ENCODE peak calls at places on chromosomes 2 and 18, in five cellular contexts. E is transverse colon, B is stomach, T is mesenchymal stem cell, F is cardiac muscle cell. V is an unnamed sample. For H3K4me1, the result is how much of the 10 kb centered on the place peaks cover.

GRCh38 chr2:20326163-20326780 is 24.4 kb downstream of the PUM2 start:
- DNase-seq in E (peak), B (peak), T (peak), F (peak), V (peak)

GRCh38 chr2:109136542-109136941 is 7.5 kb downstream of the SH3RF3 start:
- DNase-seq in E (no peak), B (no peak), T (no peak), F (no peak), V (no peak)

GRCh38 chr2:96800061-96800761 is 15.9 kb upstream of the CNNM3 start:
- DNase-seq in E (no peak), B (no peak), T (no peak), F (no peak), V (no peak)

GRCh38 chr18:8871484-8871883 is 166.1 kb downstream of the MTCL1 start:
- DNase-seq in E (no peak), B (no peak), T (no peak), F (no peak), V (no peak)

GRCh38 chr2:144253743-144254142 is 266.2 kb downstream of the ZEB2 start:
- DNase-seq in E (no peak), B (no peak), T (no peak), F (no peak), V (no peak)

GRCh38 chr2:100011272-100011711 is 131.1 kb downstream of the AFF3 start:
- DNase-seq in E (no peak), B (no peak), T (peak), F (peak), V (no peak)

GRCh38 chr18:77108001-77108692 is 24.4 kb downstream of the MBP start:
- DNase-seq in E (peak), B (no peak), T (peak), F (peak), V (no peak)

GRCh38 chr2:240135706-240136012 is 446 bp downstream of the COPS9 start:
- DNase-seq in E (no peak), B (no peak), T (no peak), F (no peak), V (no peak)

GRCh38 chr2:54891901-54892300 is 158.3 kb downstream of the RTN4 start:
- DNase-seq in E (no peak), B (no peak), T (no peak), F (no peak), V (no peak)

GRCh38 chr18:67216846-67217245 is 299.7 kb downstream of the DSEL start:
- DNase-seq in E (no peak), B (no peak), T (no peak), F (no peak), V (no peak)

GRCh38 chr18:1246827-1247226 is 342.2 kb downstream of the ADCYAP1 start:
- DNase-seq in E (no peak), B (no peak), T (no peak), F (no peak), V (no peak)

GRCh38 chr2:172480301-172481218 is 53.2 kb downstream of the ITGA6 start:
- DNase-seq in E (no peak), B (no peak), T (peak), F (peak), V (no peak)

GRCh38 chr2:150781142-150781541 is 293.7 kb upstream of the RND3 start:
- DNase-seq in E (no peak), B (no peak), T (no peak), F (peak), V (peak)

GRCh38 chr2:28393115-28393836 is 618 bp downstream of the FOSL2 start:
- DNase-seq in E (peak), B (peak), T (peak), F (peak), V (peak)

GRCh38 chr2:11437602-11438001 is 28.4 kb downstream of the E2F6 start:
- DNase-seq in E (no peak), B (no peak), T (no peak), F (no peak), V (no peak)

GRCh38 chr2:223944704-223945531 is at the start of gene WDFY1:
- DNase-seq in E (peak), B (peak), T (peak), F (peak), V (peak)

GRCh38 chr2:66270247-66270646 is 164.7 kb upstream of the MEIS1 start:
- DNase-seq in E (no peak), B (no peak), T (no peak), F (no peak), V (peak)

GRCh38 chr2:40451926-40452605 is at the start of gene SLC8A1:
- DNase-seq in E (no peak), B (no peak), T (peak), F (peak), V (peak)

GRCh38 chr18:79950440-79951341 is 762 bp downstream of the SLC66A2 start:
- DNase-seq in E (peak), B (peak), T (peak), F (peak), V (peak)

GRCh38 chr2:226211439-226211838 is 588.2 kb downstream of the IRS1 start:
- DNase-seq in E (no peak), B (no peak), T (no peak), F (peak), V (peak)

GRCh38 chr2:189569295-189569925 is 11.2 kb downstream of the SLC40A1 start:
- DNase-seq in E (no peak), B (no peak), T (peak), F (peak), V (no peak)

GRCh38 chr2:233643128-233643527 is 6.9 kb downstream of the UGT1A10 start:
- DNase-seq in E (peak), B (no peak), T (no peak), F (peak), V (no peak)

GRCh38 chr18:36504928-36505327 is 207.4 kb downstream of the FHOD3 start:
- DNase-seq in E (no peak), B (no peak), T (no peak), F (no peak), V (no peak)

GRCh38 chr2:100365434-100365833 is 43.1 kb upstream of the LONRF2 start:
- DNase-seq in E (no peak), B (peak), T (peak), F (peak), V (peak)

GRCh38 chr18:14221689-14222088 is 89.5 kb upstream of the ZNF519 start:
- DNase-seq in E (no peak), B (no peak), T (no peak), F (no peak), V (peak)

GRCh38 chr2:210655229-210655628 is 98.8 kb downstream of the CPS1 start:
- DNase-seq in E (no peak), B (no peak), T (no peak), F (peak), V (no peak)

GRCh38 chr2:100959225-100959880 is 42.7 kb upstream of the RPL31 start:
- DNase-seq in E (no peak), B (peak), T (no peak), F (peak), V (no peak)

GRCh38 chr2:73920577-73921545 is 5.8 kb upstream of the DGUOK start:
- DNase-seq in E (peak), B (peak), T (peak), F (peak), V (peak)

GRCh38 chr2:46460991-46461715 is 18.2 kb upstream of the TMEM247 start:
- DNase-seq in E (peak), B (peak), T (peak), F (peak), V (peak)

GRCh38 chr2:191315365-191315752 is 70.2 kb downstream of the MYO1B start:
- DNase-seq in E (no peak), B (no peak), T (no peak), F (no peak), V (no peak)

GRCh38 chr2:240351826-240352426 is 83.5 kb upstream of the GPC1 start:
- DNase-seq in E (no peak), B (no peak), T (no peak), F (no peak), V (no peak)

GRCh38 chr2:142037051-142037450 is 93.8 kb downstream of the LRP1B start:
- DNase-seq in E (no peak), B (no peak), T (peak), F (no peak), V (peak)

GRCh38 chr2:61178603-61179545 is 16.9 kb downstream of the C2orf74 start:
- DNase-seq in E (no peak), B (no peak), T (peak), F (peak), V (no peak)

GRCh38 chr18:596288-596881 is 403 bp upstream of the CLUL1 start:
- DNase-seq in E (no peak), B (no peak), T (no peak), F (peak), V (no peak)

GRCh38 chr18:27121108-27121507 is 64.0 kb downstream of the CHST9 start:
- DNase-seq in E (no peak), B (no peak), T (no peak), F (no peak), V (no peak)

GRCh38 chr2:64204006-64204632 is 59.9 kb upstream of the PELI1 start:
- DNase-seq in E (peak), B (no peak), T (peak), F (peak), V (peak)

GRCh38 chr2:14081526-14081925 is 551.0 kb upstream of the LRATD1 start:
- DNase-seq in E (no peak), B (no peak), T (no peak), F (no peak), V (no peak)

GRCh38 chr2:68837861-68838341 is 33.3 kb downstream of the BMP10 start:
- DNase-seq in E (no peak), B (no peak), T (no peak), F (peak), V (no peak)
- H3K4me1 ChIP-seq in E (under half), B (under half), T (under half), F (under half), V (under half)

GRCh38 chr2:232504438-232504837 is 15.8 kb upstream of the PRSS56 start:
- DNase-seq in E (no peak), B (no peak), T (no peak), F (no peak), V (no peak)

GRCh38 chr2:232503792-232504323 is 16.2 kb upstream of the ECEL1 start:
- DNase-seq in E (no peak), B (no peak), T (no peak), F (no peak), V (no peak)

GRCh38 chr2:232502513-232502900 is 14.9 kb upstream of the ECEL1 start:
- DNase-seq in E (no peak), B (no peak), T (no peak), F (no peak), V (no peak)

GRCh38 chr2:232501794-232502499 is 14.3 kb upstream of the ECEL1 start:
- DNase-seq in E (no peak), B (no peak), T (no peak), F (no peak), V (no peak)

GRCh38 chr2:232502901-232503791 is 15.5 kb upstream of the ECEL1 start:
- DNase-seq in E (peak), B (peak), T (peak), F (peak), V (peak)
- H3K4me3 ChIP-seq in E (peak), B (peak), T (no peak), F (peak), V (peak)

GRCh38 chr18:50307400-50307737 is 19.9 kb upstream of the CXXC1 start:
- DNase-seq in E (no peak), B (no peak), T (no peak), F (no peak), V (no peak)

GRCh38 chr18:50312296-50313030 is 25.0 kb upstream of the CXXC1 start:
- DNase-seq in E (no peak), B (no peak), T (no peak), F (no peak), V (no peak)

GRCh38 chr18:50307738-50308470 is 20.4 kb upstream of the CXXC1 start:
- DNase-seq in E (peak), B (peak), T (peak), F (peak), V (peak)

GRCh38 chr18:50311573-50312106 is 24.1 kb upstream of the CXXC1 start:
- DNase-seq in E (no peak), B (no peak), T (no peak), F (no peak), V (no peak)

DNA sequence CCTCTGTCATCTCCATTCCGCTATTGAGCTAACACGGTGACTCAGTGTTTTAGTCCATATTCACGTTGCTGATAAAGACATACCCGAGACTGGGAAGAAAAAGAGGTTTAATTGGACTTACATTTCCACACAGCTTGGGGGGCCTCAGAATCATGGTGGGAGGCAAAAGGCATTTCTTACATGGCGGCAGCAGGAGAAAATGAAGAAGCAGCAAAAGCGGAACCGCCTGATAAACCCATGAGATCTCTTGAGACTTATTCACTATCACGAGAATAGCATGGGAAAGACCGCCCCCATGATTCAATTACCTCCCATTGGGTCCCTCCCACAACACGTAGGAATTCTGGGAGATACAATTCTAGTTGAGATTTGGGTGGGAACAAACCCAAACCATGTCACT is 22.6 kb upstream of the CXXC1 start:
- DNase-seq in E (no peak), B (no peak), T (no peak), F (no peak), V (no peak)
- H3K4me1 ChIP-seq in E (under half), B (under half), T (under half), F (under half), V (under half)

DNA sequence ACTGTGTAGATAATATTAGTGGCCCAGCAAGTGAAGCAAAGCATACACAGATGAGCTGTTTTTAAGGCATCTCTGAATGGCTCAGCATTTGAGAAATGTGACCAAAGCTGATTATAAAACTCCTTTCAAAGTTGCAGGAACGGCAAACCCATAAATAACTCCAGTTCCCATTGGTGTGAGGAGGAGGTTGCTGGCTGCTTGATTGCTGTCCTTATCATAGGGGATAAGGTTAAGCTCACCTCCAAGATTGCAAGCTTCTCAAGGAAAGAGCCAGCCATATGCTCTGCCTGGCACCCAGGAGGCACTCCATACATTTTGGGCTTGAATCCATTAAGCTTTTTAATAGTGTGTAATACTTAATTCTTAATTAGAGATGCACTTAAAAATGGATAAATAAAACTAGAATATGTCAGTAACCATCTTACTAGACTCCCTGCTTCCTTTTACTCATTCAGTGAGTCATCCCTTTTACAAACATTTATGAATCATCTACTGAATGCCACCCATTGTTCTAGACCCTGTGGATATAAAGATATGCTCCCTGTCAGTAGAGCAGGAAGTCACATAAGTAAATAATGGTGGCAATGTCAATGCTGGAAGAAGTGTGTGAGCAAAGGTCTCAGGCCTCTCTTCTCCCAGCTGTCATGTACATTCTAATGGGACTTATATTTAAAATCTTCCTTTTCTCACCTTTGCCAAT is 99.3 kb downstream of the SPATS2L start:
- DNase-seq in E (peak), B (no peak), T (peak), F (peak), V (peak)
- H3K4me3 ChIP-seq in E (no peak), B (no peak), T (peak), F (no peak), V (no peak)

DNA sequence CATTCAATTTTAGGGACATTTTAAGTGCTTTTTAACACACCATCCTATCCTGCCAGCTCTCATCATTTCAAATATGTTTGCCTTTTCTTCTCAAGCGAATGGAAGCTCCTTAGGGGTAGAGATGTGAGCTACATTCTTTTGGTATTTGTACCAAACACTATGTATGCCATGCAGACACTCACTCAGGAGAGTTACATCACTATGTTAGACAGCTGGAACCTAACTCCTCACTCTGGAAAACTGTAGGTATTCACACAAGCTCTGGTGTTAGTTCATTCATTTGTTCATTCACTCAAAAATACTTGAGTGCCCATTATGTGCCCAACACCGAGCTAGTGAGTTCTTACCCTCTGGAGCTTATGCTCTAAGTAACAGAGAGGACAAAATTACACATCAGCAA is 26.4 kb upstream of the RNU4ATAC start:
- DNase-seq in E (no peak), B (no peak), T (no peak), F (no peak), V (no peak)
- H3K4me1 ChIP-seq in E (under half), B (under half), T (under half), F (under half), V (under half)